ENCODE peak calls at places on chromosomes 3 and 15, in four cellular contexts. One of them, this sample, is unnamed.

GRCh38 chr3:159884661-159885402 is 103.8 kb upstream of the IL12A start:
- DNase-seq in germinal center: peak
- DNase-seq in neural crest cell: no peak
- DNase-seq in MM.1S: peak
- DNase-seq in this sample: peak

GRCh38 chr3:170425491-170426239 is 7.0 kb downstream of the CLDN11 start:
- DNase-seq in neural crest cell: peak
- DNase-seq in MM.1S: no peak
- DNase-seq in germinal center: no peak
- DNase-seq in this sample: no peak

GRCh38 chr15:96087180-96087886 is 243.2 kb upstream of the NR2F2 start:
- DNase-seq in neural crest cell: no peak
- DNase-seq in germinal center: no peak
- DNase-seq in MM.1S: peak
- DNase-seq in this sample: no peak

GRCh38 chr15:61383421-61383820 is 154.3 kb upstream of the RORA start:
- DNase-seq in neural crest cell: no peak
- DNase-seq in MM.1S: no peak
- DNase-seq in germinal center: no peak
- DNase-seq in this sample: no peak

GRCh38 chr3:196055683-196056270 is 26.1 kb downstream of the TFRC start:
- DNase-seq in neural crest cell: no peak
- DNase-seq in germinal center: no peak
- DNase-seq in MM.1S: no peak
- DNase-seq in this sample: no peak

GRCh38 chr3:177357352-177358084 is 160.2 kb upstream of the TBL1XR1 start:
- DNase-seq in germinal center: peak
- DNase-seq in MM.1S: peak
- DNase-seq in neural crest cell: no peak
- DNase-seq in this sample: peak

GRCh38 chr15:63107895-63108546 is 13.6 kb upstream of the LACTB start:
- DNase-seq in MM.1S: no peak
- DNase-seq in neural crest cell: no peak
- DNase-seq in germinal center: no peak
- DNase-seq in this sample: no peak

GRCh38 chr3:178915365-178915764 is 156.2 kb downstream of the ZMAT3 start:
- DNase-seq in MM.1S: peak
- DNase-seq in germinal center: no peak
- DNase-seq in neural crest cell: no peak
- DNase-seq in this sample: peak

GRCh38 chr3:117439812-117440211 is 730.2 kb downstream of the TUSC7 start:
- DNase-seq in MM.1S: no peak
- DNase-seq in neural crest cell: no peak
- DNase-seq in germinal center: no peak
- DNase-seq in this sample: peak

GRCh38 chr3:141797819-141798405 is 34.7 kb downstream of the GRK7 start:
- DNase-seq in neural crest cell: no peak
- DNase-seq in MM.1S: no peak
- DNase-seq in germinal center: no peak
- DNase-seq in this sample: no peak